ENCODE peak calls at places on chromosome 18, in six cellular contexts. Q, F, Y, W, C and M are unnamed samples.

GRCh38 chr18:76955529-76956170 is 133.3 kb downstream of the ZNF236 start:
- DNase-seq in Q (no peak), F (no peak), Y (no peak), W (no peak), C (no peak), M (no peak)

GRCh38 chr18:75208055-75208835 is 694 bp downstream of the PTGR3 start:
- DNase-seq in Q (peak), F (peak), Y (no peak), W (peak), C (no peak), M (peak)

GRCh38 chr18:36733150-36733549 is 95.7 kb downstream of the TPGS2 start:
- DNase-seq in Q (no peak), F (no peak), Y (no peak), W (no peak), C (no peak), M (no peak)

GRCh38 chr18:44732604-44733003 is 51.9 kb downstream of the SETBP1 start:
- DNase-seq in Q (peak), F (no peak), Y (no peak), W (no peak), C (no peak), M (no peak)

GRCh38 chr18:35059280-35059927 is 18.2 kb downstream of the MAPRE2 start:
- DNase-seq in Q (no peak), F (no peak), Y (no peak), W (no peak), C (no peak), M (no peak)

GRCh38 chr18:35231052-35231451 is 9.8 kb upstream of the ZNF397 start:
- DNase-seq in Q (peak), F (peak), Y (peak), W (peak), C (peak), M (peak)

GRCh38 chr18:35478520-35479435 is 19.0 kb downstream of the INO80C start:
- DNase-seq in Q (no peak), F (peak), Y (no peak), W (no peak), C (no peak), M (peak)

GRCh38 chr18:77080283-77080682 is 52.3 kb downstream of the MBP start:
- DNase-seq in Q (no peak), F (no peak), Y (no peak), W (no peak), C (no peak), M (no peak)

GRCh38 chr18:10928971-10929373 is 220.4 kb downstream of the PIEZO2 start:
- DNase-seq in Q (no peak), F (peak), Y (peak), W (no peak), C (no peak), M (peak)

GRCh38 chr18:4831791-4832375 is 365.2 kb downstream of the AKAIN1 start:
- DNase-seq in Q (peak), F (no peak), Y (no peak), W (no peak), C (no peak), M (no peak)

GRCh38 chr18:62339106-62339988 is 14.2 kb downstream of the TNFRSF11A start:
- DNase-seq in Q (peak), F (peak), Y (no peak), W (no peak), C (no peak), M (peak)

GRCh38 chr18:41955688-41956087 is 654 bp downstream of the PIK3C3 start:
- DNase-seq in Q (peak), F (peak), Y (no peak), W (no peak), C (no peak), M (no peak)

GRCh38 chr18:27860701-27861107 is 316.2 kb downstream of the CDH2 start:
- DNase-seq in Q (peak), F (peak), Y (no peak), W (no peak), C (no peak), M (peak)

GRCh38 chr18:57768557-57769326 is 34.4 kb downstream of the ATP8B1 start:
- DNase-seq in Q (no peak), F (no peak), Y (no peak), W (no peak), C (no peak), M (peak)

GRCh38 chr18:36662000-36662399 is 166.8 kb downstream of the TPGS2 start:
- DNase-seq in Q (peak), F (peak), Y (no peak), W (no peak), C (no peak), M (peak)

GRCh38 chr18:28834889-28835288 is 658.0 kb upstream of the CDH2 start:
- DNase-seq in Q (no peak), F (peak), Y (no peak), W (no peak), C (no peak), M (peak)

GRCh38 chr18:47594621-47595086 is 335.8 kb downstream of the SMAD2 start:
- DNase-seq in Q (no peak), F (no peak), Y (no peak), W (no peak), C (no peak), M (no peak)

GRCh38 chr18:32695534-32695933 is 77.3 kb downstream of the KLHL14 start:
- DNase-seq in Q (no peak), F (no peak), Y (no peak), W (no peak), C (no peak), M (no peak)

GRCh38 chr18:49616618-49617328 is 54.9 kb downstream of the LIPG start:
- DNase-seq in Q (no peak), F (no peak), Y (no peak), W (no peak), C (no peak), M (no peak)

GRCh38 chr18:31042391-31043181 is at the start of gene DSC3:
- DNase-seq in Q (peak), F (no peak), Y (no peak), W (no peak), C (no peak), M (no peak)

GRCh38 chr18:63963610-63964256 is 6.1 kb upstream of the SERPINB8 start:
- DNase-seq in Q (peak), F (peak), Y (no peak), W (no peak), C (no peak), M (peak)

GRCh38 chr18:69196336-69196735 is 204.4 kb upstream of the DOK6 start:
- DNase-seq in Q (no peak), F (no peak), Y (no peak), W (no peak), C (no peak), M (no peak)

GRCh38 chr18:56702946-56703345 is 51.8 kb downstream of the WDR7 start:
- DNase-seq in Q (peak), F (peak), Y (no peak), W (no peak), C (no peak), M (peak)

GRCh38 chr18:6677086-6677485 is 52.4 kb upstream of the ARHGAP28 start:
- DNase-seq in Q (no peak), F (no peak), Y (no peak), W (no peak), C (no peak), M (no peak)